ENCODE peak calls at places on chromosomes 1 and 21, in ten cellular contexts. T is prostate gland; Y is CD8-positive, alpha-beta T cell; J is GM23338; H is cardiac muscle cell; F is RWPE1; D is pancreas; Z is A549; L is right cardiac atrium; N is psoas muscle. X is an unnamed sample.
A peak's percentile ranks its signal among the peaks of the same experiment; 100 is the strongest.

GRCh38 chr1:201361652-201362504 is 15.6 kb downstream of the TNNT2 start:
- DNase-seq in T (peak; percentile 34), Y (no peak), J (peak; percentile 87), H (peak; percentile 60), F (peak; percentile 95), D (no peak), Z (peak; percentile 47), L (peak; percentile 73), N (peak; percentile 52), X (peak; percentile 17)

GRCh38 chr1:48966583-48966982 is 189.9 kb upstream of the BEND5 start:
- DNase-seq in T (no peak), Y (no peak), J (no peak), H (no peak), F (no peak), D (no peak), Z (no peak), L (no peak), N (no peak), X (no peak)

GRCh38 chr1:18108313-18109057 is 887 bp downstream of the IGSF21 start:
- DNase-seq in T (no peak), Y (no peak), J (no peak), H (no peak), F (no peak), D (no peak), Z (no peak), L (no peak), N (no peak), X (no peak)

GRCh38 chr21:44478124-44478800 is 23.0 kb downstream of the LRRC3 start:
- DNase-seq in T (no peak), Y (no peak), J (no peak), H (no peak), F (no peak), D (no peak), Z (no peak), L (peak; percentile 54), N (no peak), X (peak; percentile 20)

GRCh38 chr1:27622828-27623227 is 12.2 kb downstream of the FGR start:
- DNase-seq in T (no peak), Y (no peak), J (peak; percentile 79), H (no peak), F (no peak), D (no peak), Z (no peak), L (no peak), N (no peak), X (no peak)

GRCh38 chr1:151443846-151444790 is 15.2 kb downstream of the POGZ start:
- DNase-seq in T (peak; percentile 71), Y (peak; percentile 66), J (peak; percentile 89), H (peak; percentile 85), F (peak; percentile 92), D (peak; percentile 41), Z (peak; percentile 82), L (no peak), N (no peak), X (peak; percentile 27)

GRCh38 chr1:179369751-179370341 is 4.1 kb downstream of the AXDND1 start:
- DNase-seq in T (peak; percentile 41), Y (peak; percentile 44), J (peak; percentile 85), H (peak; percentile 82), F (peak; percentile 70), D (no peak), Z (peak; percentile 70), L (no peak), N (no peak), X (peak; percentile 29)

GRCh38 chr1:81813691-81814090 is 13.0 kb downstream of the ADGRL2 start:
- DNase-seq in T (no peak), Y (no peak), J (no peak), H (no peak), F (no peak), D (no peak), Z (no peak), L (no peak), N (no peak), X (no peak)

GRCh38 chr1:20964540-20965484 is 177.7 kb upstream of the HP1BP3 start:
- DNase-seq in T (peak; percentile 6), Y (no peak), J (peak; percentile 29), H (no peak), F (no peak), D (no peak), Z (no peak), L (no peak), N (no peak), X (peak; percentile 41)

GRCh38 chr1:206633708-206634121 is 1.6 kb upstream of the DYRK3 start:
- DNase-seq in T (peak; percentile 8), Y (no peak), J (no peak), H (peak; percentile 93), F (peak; percentile 94), D (no peak), Z (no peak), L (no peak), N (no peak), X (peak; percentile 35)

GRCh38 chr1:38992450-38993111 is 1.5 kb downstream of the AKIRIN1 start:
- DNase-seq in T (no peak), Y (no peak), J (no peak), H (no peak), F (no peak), D (no peak), Z (no peak), L (no peak), N (no peak), X (no peak)

GRCh38 chr1:16073490-16074104 is at the start of gene FAM131C:
- DNase-seq in T (no peak), Y (peak; percentile 46), J (peak; percentile 65), H (no peak), F (peak; percentile 67), D (no peak), Z (peak; percentile 46), L (peak; percentile 67), N (no peak), X (no peak)

GRCh38 chr1:24003331-24003972 is 23.3 kb upstream of the SRSF10 start:
- DNase-seq in T (no peak), Y (no peak), J (peak; percentile 59), H (peak; percentile 90), F (no peak), D (no peak), Z (peak; percentile 35), L (no peak), N (no peak), X (no peak)

GRCh38 chr1:23995431-23995837 is 15.3 kb upstream of the SRSF10 start:
- DNase-seq in T (no peak), Y (no peak), J (no peak), H (peak; percentile 74), F (no peak), D (no peak), Z (no peak), L (no peak), N (no peak), X (no peak)

GRCh38 chr1:24002664-24003063 is 22.5 kb upstream of the SRSF10 start:
- DNase-seq in T (no peak), Y (no peak), J (no peak), H (no peak), F (no peak), D (no peak), Z (no peak), L (no peak), N (no peak), X (no peak)

GRCh38 chr1:23996700-23997229 is 16.6 kb upstream of the SRSF10 start:
- DNase-seq in T (no peak), Y (no peak), J (no peak), H (no peak), F (no peak), D (peak; percentile 74), Z (no peak), L (no peak), N (no peak), X (no peak)

DNA sequence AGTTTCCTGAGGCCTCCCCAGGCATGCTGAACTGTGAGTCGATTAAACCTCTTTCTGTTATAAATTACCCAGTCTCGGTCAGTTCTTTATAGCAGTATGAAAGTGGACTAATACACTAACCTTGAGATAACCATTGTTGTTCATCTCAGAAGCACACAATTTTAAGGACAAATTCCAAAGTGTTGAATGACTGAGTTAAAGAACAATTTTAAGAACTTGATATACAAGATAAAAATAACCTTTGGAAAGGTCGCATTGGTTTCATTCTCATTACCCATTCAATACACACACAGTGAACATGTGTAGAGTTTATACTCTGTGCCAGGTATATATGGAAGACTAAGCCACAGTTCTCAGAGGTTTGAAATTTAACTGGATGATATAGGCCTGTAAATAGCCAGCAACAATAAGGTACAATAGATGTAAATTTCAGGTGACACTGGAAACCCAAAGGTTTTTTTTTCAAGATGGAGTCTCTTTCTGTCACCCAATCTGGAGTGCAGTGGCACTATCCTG is 19.1 kb upstream of the SRSF10 start:
- DNase-seq in T (no peak), Y (no peak), J (no peak), H (no peak), F (no peak), D (no peak), Z (no peak), L (no peak), N (no peak), X (no peak)
- H3K27ac ChIP-seq in T (no peak overlapping the region), Y (no peak overlapping the region), J (no peak overlapping the region), H (no peak overlapping the region), F (no peak overlapping the region), D (no peak overlapping the region), Z (no peak overlapping the region), L (no peak overlapping the region), N (peak overlapping the region; percentile 65), X (no peak overlapping the region)

GRCh38 chr1:66176828-66177227 is 357.1 kb upstream of the SGIP1 start:
- DNase-seq in T (no peak), Y (no peak), J (peak; percentile 15), H (no peak), F (no peak), D (no peak), Z (peak; percentile 77), L (no peak), N (no peak), X (no peak)
- H3K27ac ChIP-seq in T (no peak overlapping the region), Y (no peak overlapping the region), J (no peak overlapping the region), H (no peak overlapping the region), F (no peak overlapping the region), D (no peak overlapping the region), Z (peak overlapping the region; percentile 87), L (no peak overlapping the region), N (no peak overlapping the region), X (no peak overlapping the region)

GRCh38 chr1:10726355-10726754 is 70.1 kb downstream of the CASZ1 start:
- DNase-seq in T (peak; percentile 88), Y (no peak), J (no peak), H (no peak), F (no peak), D (peak; percentile 65), Z (no peak), L (peak; percentile 84), N (peak; percentile 54), X (no peak)
- H3K27ac ChIP-seq in T (peak overlapping the region; percentile 89), Y (no peak overlapping the region), J (no peak overlapping the region), H (peak overlapping the region; percentile 99), F (no peak overlapping the region), D (peak overlapping the region; percentile 50), Z (peak overlapping the region; percentile 24), L (peak overlapping the region; percentile 13), N (peak overlapping the region; percentile 91), X (no peak overlapping the region)

GRCh38 chr1:145782166-145783099 is 41.5 kb downstream of the RNF115 start:
- DNase-seq in T (no peak), Y (no peak), J (no peak), H (peak; percentile 82), F (peak; percentile 79), D (no peak), Z (peak; percentile 82), L (no peak), N (no peak), X (no peak)

GRCh38 chr1:145773423-145773822 is 50.5 kb downstream of the RNF115 start:
- DNase-seq in T (no peak), Y (no peak), J (no peak), H (no peak), F (no peak), D (no peak), Z (no peak), L (no peak), N (no peak), X (no peak)

GRCh38 chr1:145777357-145778145 is 46.3 kb downstream of the RNF115 start:
- DNase-seq in T (no peak), Y (no peak), J (no peak), H (no peak), F (no peak), D (no peak), Z (no peak), L (no peak), N (no peak), X (no peak)

GRCh38 chr1:145778146-145778540 is 45.8 kb downstream of the RNF115 start:
- DNase-seq in T (no peak), Y (no peak), J (no peak), H (no peak), F (no peak), D (no peak), Z (no peak), L (no peak), N (no peak), X (no peak)
- H3K27ac ChIP-seq in T (no peak overlapping the region), Y (no peak overlapping the region), J (no peak overlapping the region), H (peak overlapping the region; percentile 20), F (no peak overlapping the region), D (no peak overlapping the region), Z (peak overlapping the region; percentile 68), L (no peak overlapping the region), N (peak overlapping the region; percentile 47), X (no peak overlapping the region)